ENCODE peak calls at places on chromosome 6, in ten cellular contexts. One of them, this sample, is unnamed.
A peak's percentile ranks its signal among the peaks of the same experiment; 100 is the strongest.

GRCh38 chr6:156864557-156864956 is 87.4 kb downstream of the ARID1B start:
- DNase-seq in IMR-90: peak; percentile 12
- DNase-seq in heart right ventricle: no peak
- DNase-seq in endothelial cell of umbilical vein: no peak
- DNase-seq in pancreas: no peak
- DNase-seq in cardiac muscle cell: no peak
- DNase-seq in choroid plexus epithelial cell: peak; percentile 68
- DNase-seq in adrenal gland: no peak
- DNase-seq in cardiac fibroblast: peak; percentile 16
- DNase-seq in right atrium auricular region: no peak
- DNase-seq in this sample: no peak

GRCh38 chr6:24910850-24911712 is 24.7 kb downstream of the RIPOR2 start:
- DNase-seq in heart right ventricle: peak; percentile 68
- DNase-seq in choroid plexus epithelial cell: peak; percentile 47
- DNase-seq in pancreas: peak; percentile 52
- DNase-seq in adrenal gland: peak; percentile 64
- DNase-seq in cardiac fibroblast: peak; percentile 19
- DNase-seq in cardiac muscle cell: peak; percentile 62
- DNase-seq in IMR-90: peak; percentile 65
- DNase-seq in right atrium auricular region: no peak
- DNase-seq in endothelial cell of umbilical vein: peak; percentile 23
- DNase-seq in this sample: peak; percentile 65

GRCh38 chr6:125165256-125165655 is 11.7 kb downstream of the TPD52L1 start:
- DNase-seq in cardiac fibroblast: peak; percentile 40
- DNase-seq in pancreas: no peak
- DNase-seq in choroid plexus epithelial cell: no peak
- DNase-seq in heart right ventricle: no peak
- DNase-seq in right atrium auricular region: no peak
- DNase-seq in adrenal gland: no peak
- DNase-seq in IMR-90: peak; percentile 40
- DNase-seq in endothelial cell of umbilical vein: no peak
- DNase-seq in cardiac muscle cell: no peak
- DNase-seq in this sample: no peak

GRCh38 chr6:23735151-23735550 is 390.9 kb upstream of the NRSN1 start:
- DNase-seq in cardiac muscle cell: no peak
- DNase-seq in adrenal gland: no peak
- DNase-seq in pancreas: no peak
- DNase-seq in right atrium auricular region: no peak
- DNase-seq in endothelial cell of umbilical vein: no peak
- DNase-seq in choroid plexus epithelial cell: no peak
- DNase-seq in heart right ventricle: no peak
- DNase-seq in IMR-90: no peak
- DNase-seq in cardiac fibroblast: no peak
- DNase-seq in this sample: no peak

GRCh38 chr6:157033428-157034140 is 256.4 kb downstream of the ARID1B start:
- DNase-seq in IMR-90: peak; percentile 30
- DNase-seq in adrenal gland: no peak
- DNase-seq in right atrium auricular region: no peak
- DNase-seq in endothelial cell of umbilical vein: peak; percentile 66
- DNase-seq in cardiac muscle cell: peak; percentile 22
- DNase-seq in pancreas: no peak
- DNase-seq in heart right ventricle: no peak
- DNase-seq in choroid plexus epithelial cell: peak; percentile 23
- DNase-seq in cardiac fibroblast: peak; percentile 45
- DNase-seq in this sample: no peak

GRCh38 chr6:137494281-137494966 is at the start of gene OLIG3:
- DNase-seq in heart right ventricle: no peak
- DNase-seq in right atrium auricular region: no peak
- DNase-seq in choroid plexus epithelial cell: no peak
- DNase-seq in cardiac muscle cell: no peak
- DNase-seq in adrenal gland: no peak
- DNase-seq in IMR-90: no peak
- DNase-seq in pancreas: no peak
- DNase-seq in endothelial cell of umbilical vein: no peak
- DNase-seq in cardiac fibroblast: no peak
- DNase-seq in this sample: no peak

GRCh38 chr6:158816329-158816728 is 2.8 kb downstream of the EZR start:
- DNase-seq in cardiac muscle cell: no peak
- DNase-seq in IMR-90: no peak
- DNase-seq in cardiac fibroblast: no peak
- DNase-seq in heart right ventricle: no peak
- DNase-seq in right atrium auricular region: no peak
- DNase-seq in endothelial cell of umbilical vein: no peak
- DNase-seq in choroid plexus epithelial cell: no peak
- DNase-seq in adrenal gland: no peak
- DNase-seq in pancreas: no peak
- DNase-seq in this sample: no peak

GRCh38 chr6:35185302-35185681 is 28.5 kb upstream of the SCUBE3 start:
- DNase-seq in choroid plexus epithelial cell: peak; percentile 67
- DNase-seq in right atrium auricular region: no peak
- DNase-seq in cardiac fibroblast: peak; percentile 69
- DNase-seq in heart right ventricle: peak; percentile 65
- DNase-seq in cardiac muscle cell: peak; percentile 75
- DNase-seq in endothelial cell of umbilical vein: no peak
- DNase-seq in adrenal gland: no peak
- DNase-seq in IMR-90: peak; percentile 51
- DNase-seq in pancreas: no peak
- DNase-seq in this sample: no peak

GRCh38 chr6:90045535-90045934 is 151.3 kb downstream of the GJA10 start:
- DNase-seq in cardiac fibroblast: no peak
- DNase-seq in endothelial cell of umbilical vein: no peak
- DNase-seq in IMR-90: peak; percentile 38
- DNase-seq in adrenal gland: no peak
- DNase-seq in right atrium auricular region: no peak
- DNase-seq in heart right ventricle: no peak
- DNase-seq in cardiac muscle cell: no peak
- DNase-seq in pancreas: no peak
- DNase-seq in choroid plexus epithelial cell: peak; percentile 81
- DNase-seq in this sample: no peak

DNA sequence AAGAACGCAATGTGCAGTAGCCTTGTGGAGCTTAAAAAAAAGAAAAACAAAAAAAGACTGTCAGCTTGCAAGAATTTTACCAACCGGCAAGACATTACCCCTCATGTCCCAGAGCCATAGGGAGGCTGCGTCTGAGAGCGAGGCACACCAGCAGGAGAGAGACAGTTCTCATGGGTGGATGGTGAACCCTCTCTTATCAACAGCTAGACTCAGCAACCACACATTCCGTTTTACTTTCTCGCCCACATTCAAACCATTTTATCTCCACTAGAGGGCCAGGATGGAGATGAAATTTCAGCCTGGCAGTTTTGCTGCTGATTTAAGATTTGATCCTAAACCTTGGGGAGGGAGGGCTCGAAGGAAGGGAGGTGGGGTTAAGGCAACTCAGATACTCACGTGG is 247.0 kb downstream of the ATXN1 start:
- DNase-seq in heart right ventricle: no peak
- DNase-seq in endothelial cell of umbilical vein: peak; percentile 60
- DNase-seq in cardiac fibroblast: peak; percentile 81
- DNase-seq in right atrium auricular region: no peak
- DNase-seq in choroid plexus epithelial cell: peak; percentile 88
- DNase-seq in pancreas: no peak
- DNase-seq in IMR-90: peak; percentile 76
- DNase-seq in cardiac muscle cell: peak; percentile 85
- DNase-seq in adrenal gland: no peak
- DNase-seq in this sample: no peak
- TF ChIP-seq CTCF in heart right ventricle: no peak
- TF ChIP-seq CTCF in endothelial cell of umbilical vein: peak; percentile 36
- TF ChIP-seq CTCF in cardiac fibroblast: peak; percentile 64
- TF ChIP-seq CTCF in right atrium auricular region: peak; percentile 61
- TF ChIP-seq CTCF in choroid plexus epithelial cell: peak; percentile 80
- TF ChIP-seq CTCF in pancreas: peak; percentile 24
- TF ChIP-seq CTCF in IMR-90: peak; percentile 66
- TF ChIP-seq CTCF in cardiac muscle cell: peak; percentile 68
- TF ChIP-seq CTCF in adrenal gland: peak; percentile 56
- TF ChIP-seq CTCF in this sample: no peak

GRCh38 chr6:55963301-55963700 is 87.9 kb upstream of the BMP5 start:
- DNase-seq in cardiac muscle cell: peak; percentile 30
- DNase-seq in heart right ventricle: no peak
- DNase-seq in IMR-90: no peak
- DNase-seq in adrenal gland: no peak
- DNase-seq in endothelial cell of umbilical vein: no peak
- DNase-seq in pancreas: no peak
- DNase-seq in choroid plexus epithelial cell: peak; percentile 45
- DNase-seq in cardiac fibroblast: peak; percentile 30
- DNase-seq in right atrium auricular region: no peak
- DNase-seq in this sample: no peak
- TF ChIP-seq CTCF in cardiac muscle cell: peak; percentile 34
- TF ChIP-seq CTCF in heart right ventricle: no peak
- TF ChIP-seq CTCF in IMR-90: peak; percentile 15
- TF ChIP-seq CTCF in adrenal gland: no peak
- TF ChIP-seq CTCF in endothelial cell of umbilical vein: peak; percentile 29
- TF ChIP-seq CTCF in pancreas: no peak
- TF ChIP-seq CTCF in choroid plexus epithelial cell: peak; percentile 70
- TF ChIP-seq CTCF in cardiac fibroblast: peak; percentile 48
- TF ChIP-seq CTCF in right atrium auricular region: no peak
- TF ChIP-seq CTCF in this sample: no peak

GRCh38 chr6:106083618-106084017 is 2.5 kb upstream of the PRDM1 start:
- DNase-seq in right atrium auricular region: no peak
- DNase-seq in endothelial cell of umbilical vein: no peak
- DNase-seq in adrenal gland: no peak
- DNase-seq in heart right ventricle: no peak
- DNase-seq in pancreas: no peak
- DNase-seq in cardiac fibroblast: peak; percentile 24
- DNase-seq in choroid plexus epithelial cell: no peak
- DNase-seq in IMR-90: no peak
- DNase-seq in cardiac muscle cell: no peak
- DNase-seq in this sample: no peak

GRCh38 chr6:106082735-106083398 is 3.3 kb upstream of the PRDM1 start:
- DNase-seq in adrenal gland: no peak
- DNase-seq in right atrium auricular region: no peak
- DNase-seq in pancreas: no peak
- DNase-seq in heart right ventricle: no peak
- DNase-seq in endothelial cell of umbilical vein: no peak
- DNase-seq in choroid plexus epithelial cell: peak; percentile 49
- DNase-seq in cardiac fibroblast: peak; percentile 94
- DNase-seq in cardiac muscle cell: no peak
- DNase-seq in IMR-90: peak; percentile 94
- DNase-seq in this sample: no peak

GRCh38 chr6:106084973-106085686 is 1.0 kb upstream of the PRDM1 start:
- DNase-seq in right atrium auricular region: no peak
- DNase-seq in pancreas: no peak
- DNase-seq in adrenal gland: no peak
- DNase-seq in cardiac muscle cell: no peak
- DNase-seq in endothelial cell of umbilical vein: peak; percentile 6
- DNase-seq in IMR-90: peak; percentile 68
- DNase-seq in cardiac fibroblast: peak; percentile 73
- DNase-seq in heart right ventricle: no peak
- DNase-seq in choroid plexus epithelial cell: peak; percentile 58
- DNase-seq in this sample: no peak

GRCh38 chr6:106085687-106085983 is 501 bp upstream of the PRDM1 start:
- DNase-seq in choroid plexus epithelial cell: no peak
- DNase-seq in right atrium auricular region: no peak
- DNase-seq in adrenal gland: no peak
- DNase-seq in cardiac muscle cell: no peak
- DNase-seq in endothelial cell of umbilical vein: peak; percentile 4
- DNase-seq in pancreas: no peak
- DNase-seq in heart right ventricle: no peak
- DNase-seq in IMR-90: no peak
- DNase-seq in cardiac fibroblast: no peak
- DNase-seq in this sample: no peak

GRCh38 chr6:106084106-106084963 is 1.8 kb upstream of the PRDM1 start:
- DNase-seq in right atrium auricular region: no peak
- DNase-seq in cardiac muscle cell: peak; percentile 73
- DNase-seq in endothelial cell of umbilical vein: peak; percentile 12
- DNase-seq in IMR-90: peak; percentile 92
- DNase-seq in adrenal gland: no peak
- DNase-seq in choroid plexus epithelial cell: peak; percentile 88
- DNase-seq in cardiac fibroblast: peak; percentile 91
- DNase-seq in heart right ventricle: no peak
- DNase-seq in pancreas: no peak
- DNase-seq in this sample: no peak
- TF ChIP-seq CTCF in right atrium auricular region: peak; percentile 47
- TF ChIP-seq CTCF in cardiac muscle cell: peak; percentile 65
- TF ChIP-seq CTCF in endothelial cell of umbilical vein: peak; percentile 7
- TF ChIP-seq CTCF in IMR-90: peak; percentile 68
- TF ChIP-seq CTCF in adrenal gland: peak; percentile 35
- TF ChIP-seq CTCF in choroid plexus epithelial cell: peak; percentile 92
- TF ChIP-seq CTCF in cardiac fibroblast: peak; percentile 87
- TF ChIP-seq CTCF in heart right ventricle: no peak
- TF ChIP-seq CTCF in pancreas: no peak
- TF ChIP-seq CTCF in this sample: no peak

GRCh38 chr6:117909638-117910037 is 2.6 kb downstream of the SLC35F1 start:
- DNase-seq in IMR-90: no peak
- DNase-seq in cardiac muscle cell: no peak
- DNase-seq in right atrium auricular region: no peak
- DNase-seq in choroid plexus epithelial cell: no peak
- DNase-seq in endothelial cell of umbilical vein: no peak
- DNase-seq in adrenal gland: no peak
- DNase-seq in heart right ventricle: no peak
- DNase-seq in pancreas: no peak
- DNase-seq in cardiac fibroblast: no peak
- DNase-seq in this sample: no peak

GRCh38 chr6:117907600-117908245 is 659 bp downstream of the SLC35F1 start:
- DNase-seq in endothelial cell of umbilical vein: peak; percentile 4
- DNase-seq in right atrium auricular region: no peak
- DNase-seq in choroid plexus epithelial cell: no peak
- DNase-seq in cardiac fibroblast: no peak
- DNase-seq in adrenal gland: peak; percentile 13
- DNase-seq in IMR-90: no peak
- DNase-seq in pancreas: peak; percentile 31
- DNase-seq in cardiac muscle cell: no peak
- DNase-seq in heart right ventricle: peak; percentile 13
- DNase-seq in this sample: no peak

GRCh38 chr6:117908246-117909107 is 1.4 kb downstream of the SLC35F1 start:
- DNase-seq in adrenal gland: peak; percentile 13
- DNase-seq in pancreas: no peak
- DNase-seq in IMR-90: no peak
- DNase-seq in heart right ventricle: peak; percentile 10
- DNase-seq in endothelial cell of umbilical vein: no peak
- DNase-seq in right atrium auricular region: no peak
- DNase-seq in cardiac fibroblast: no peak
- DNase-seq in cardiac muscle cell: no peak
- DNase-seq in choroid plexus epithelial cell: no peak
- DNase-seq in this sample: no peak

GRCh38 chr6:117906454-117906904 is 585 bp upstream of the SLC35F1 start:
- DNase-seq in cardiac fibroblast: no peak
- DNase-seq in adrenal gland: no peak
- DNase-seq in cardiac muscle cell: no peak
- DNase-seq in pancreas: no peak
- DNase-seq in IMR-90: no peak
- DNase-seq in right atrium auricular region: no peak
- DNase-seq in choroid plexus epithelial cell: no peak
- DNase-seq in endothelial cell of umbilical vein: no peak
- DNase-seq in heart right ventricle: no peak
- DNase-seq in this sample: no peak

DNA sequence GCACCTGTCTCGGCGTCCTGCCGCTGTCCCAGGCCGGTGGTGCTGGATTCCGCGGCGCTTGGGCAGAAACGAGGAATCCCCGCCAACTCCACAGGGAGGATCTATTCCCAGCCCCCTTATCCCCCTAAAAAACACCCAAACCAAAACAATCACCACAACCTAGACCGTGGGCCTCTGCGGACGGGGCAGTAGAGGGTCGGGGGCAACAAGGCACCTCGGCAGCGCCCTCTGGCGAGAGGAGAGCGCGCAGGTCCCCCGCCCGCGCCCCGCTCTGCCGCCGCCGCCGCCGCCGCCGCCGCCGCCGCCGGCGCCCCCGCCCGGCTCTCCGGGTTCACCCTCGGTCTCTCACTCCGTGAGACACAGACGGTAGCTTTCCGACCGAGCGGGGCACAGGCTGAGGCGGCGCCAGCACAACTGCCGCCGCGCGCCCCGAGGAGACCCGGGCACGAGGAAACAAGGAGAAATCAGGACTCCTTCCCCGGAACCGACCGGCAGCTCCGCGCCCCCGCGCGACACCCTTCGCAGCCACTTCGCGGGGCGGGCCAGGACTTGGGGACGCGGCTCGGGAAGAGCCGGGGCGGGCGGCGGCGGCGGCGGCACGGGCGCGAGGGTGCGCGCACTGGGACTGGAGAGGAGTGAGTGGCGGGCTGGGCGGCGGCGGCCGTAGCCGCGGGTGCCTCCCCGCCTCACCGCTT is at the start of gene SLC35F1:
- DNase-seq in heart right ventricle: peak; percentile 19
- DNase-seq in choroid plexus epithelial cell: peak; percentile 33
- DNase-seq in right atrium auricular region: no peak
- DNase-seq in endothelial cell of umbilical vein: peak; percentile 31
- DNase-seq in adrenal gland: peak; percentile 56
- DNase-seq in cardiac fibroblast: peak; percentile 26
- DNase-seq in IMR-90: peak; percentile 1
- DNase-seq in pancreas: peak; percentile 42
- DNase-seq in cardiac muscle cell: peak; percentile 34
- DNase-seq in this sample: peak; percentile 17
- TF ChIP-seq CTCF in heart right ventricle: no peak
- TF ChIP-seq CTCF in choroid plexus epithelial cell: peak; percentile 51
- TF ChIP-seq CTCF in right atrium auricular region: peak; percentile 53
- TF ChIP-seq CTCF in endothelial cell of umbilical vein: peak; percentile 19
- TF ChIP-seq CTCF in adrenal gland: peak; percentile 21
- TF ChIP-seq CTCF in cardiac fibroblast: peak; percentile 20
- TF ChIP-seq CTCF in IMR-90: peak; percentile 22
- TF ChIP-seq CTCF in pancreas: no peak
- TF ChIP-seq CTCF in cardiac muscle cell: peak; percentile 37
- TF ChIP-seq CTCF in this sample: no peak